ENCODE peak calls at places on chromosome 19, in five cellular contexts. Y, U, O, H and G are unnamed samples.

GRCh38 chr19:2331601-2332246 is 3.2 kb downstream of the SPPL2B start:
- DNase-seq in Y (no peak), U (no peak), O (no peak), H (peak), G (no peak)

GRCh38 chr19:50720921-50721291 is 1.3 kb upstream of the SHANK1 start:
- DNase-seq in Y (no peak), U (no peak), O (no peak), H (no peak), G (peak)

GRCh38 chr19:11737964-11738745 is 591 bp downstream of the ZNF823 start:
- DNase-seq in Y (peak), U (peak), O (peak), H (peak), G (peak)

GRCh38 chr19:37989855-37990254 is 82.8 kb downstream of the SIPA1L3 start:
- DNase-seq in Y (peak), U (no peak), O (no peak), H (no peak), G (no peak)

GRCh38 chr19:48715681-48716171 is 3.8 kb downstream of the MAMSTR start:
- DNase-seq in Y (no peak), U (no peak), O (no peak), H (peak), G (peak)

GRCh38 chr19:3366761-3367571 is 583 bp downstream of the NFIC start:
- DNase-seq in Y (peak), U (peak), O (peak), H (peak), G (peak)

GRCh38 chr19:28846094-28846812 is 366.7 kb downstream of the UQCRFS1 start:
- DNase-seq in Y (no peak), U (no peak), O (no peak), H (no peak), G (no peak)

GRCh38 chr19:42279902-42280760 is 11.1 kb downstream of the CIC start:
- DNase-seq in Y (peak), U (peak), O (peak), H (peak), G (peak)

GRCh38 chr19:8498295-8498694 is 4.1 kb downstream of the PRAM1 start:
- DNase-seq in Y (no peak), U (no peak), O (no peak), H (no peak), G (no peak)

GRCh38 chr19:49422407-49423277 is 599 bp downstream of the PTH2 start:
- DNase-seq in Y (peak), U (peak), O (no peak), H (peak), G (peak)

GRCh38 chr19:10115392-10116084 is 4.0 kb downstream of the P2RY11 start:
- DNase-seq in Y (no peak), U (no peak), O (no peak), H (peak), G (no peak)

GRCh38 chr19:12159773-12160414 is 3.0 kb upstream of the ZNF136 start:
- DNase-seq in Y (no peak), U (peak), O (no peak), H (no peak), G (no peak)

GRCh38 chr19:3343619-3344502 is 22.5 kb upstream of the NFIC start:
- DNase-seq in Y (peak), U (peak), O (peak), H (peak), G (peak)

GRCh38 chr19:47610902-47611301 is 2.0 kb downstream of the BICRA start:
- DNase-seq in Y (no peak), U (no peak), O (no peak), H (no peak), G (no peak)

GRCh38 chr19:18401580-18402112 is 4.2 kb upstream of the LRRC25 start:
- DNase-seq in Y (peak), U (no peak), O (peak), H (peak), G (peak)

GRCh38 chr19:6087074-6087506 is 23.2 kb downstream of the RFX2 start:
- DNase-seq in Y (no peak), U (peak), O (no peak), H (no peak), G (no peak)

GRCh38 chr19:15128162-15128770 is 21.1 kb downstream of the SYDE1 start:
- DNase-seq in Y (no peak), U (no peak), O (no peak), H (no peak), G (no peak)

GRCh38 chr19:30719189-30719990 is 347.2 kb downstream of the ZNF536 start:
- DNase-seq in Y (peak), U (peak), O (peak), H (peak), G (peak)

GRCh38 chr19:55703790-55704215 is 28.8 kb downstream of the EPN1 start:
- DNase-seq in Y (peak), U (peak), O (no peak), H (no peak), G (peak)

GRCh38 chr19:51531349-51532315 is at the start of gene SIGLEC6:
- DNase-seq in Y (no peak), U (no peak), O (peak), H (peak), G (no peak)

GRCh38 chr19:49150106-49150943 is 4.9 kb downstream of the HRC start:
- DNase-seq in Y (peak), U (peak), O (peak), H (peak), G (peak)